ENCODE peak calls at places on chromosomes 13 and 19, in four cellular contexts. V is mesenteric fat pad; X is HT1080; Q is CD4-positive, alpha-beta memory T cell. M is an unnamed sample.

GRCh38 chr13:103315701-103316100 is 249.5 kb upstream of the SLC10A2 start:
- DNase-seq in V (no peak), X (no peak), Q (no peak), M (no peak)

GRCh38 chr19:48530044-48530720 is 18.5 kb upstream of the LMTK3 start:
- DNase-seq in V (no peak), X (no peak), Q (no peak), M (no peak)

GRCh38 chr13:89812856-89813255 is 1534.6 kb upstream of the MIR17HG start:
- DNase-seq in V (no peak), X (peak; percentile 3), Q (no peak), M (no peak)

GRCh38 chr19:47411101-47411500 is 8.2 kb downstream of the MEIS3 start:
- DNase-seq in V (no peak), X (no peak), Q (no peak), M (no peak)

GRCh38 chr13:113077566-113077952 is 28.0 kb upstream of the F7 start:
- DNase-seq in V (no peak), X (no peak), Q (no peak), M (no peak)

GRCh38 chr19:12856684-12857083 is 18.4 kb downstream of the MAST1 start:
- DNase-seq in V (no peak), X (no peak), Q (no peak), M (no peak)

GRCh38 chr19:1084024-1084868 is 10.9 kb downstream of the POLR2E start:
- DNase-seq in V (no peak), X (no peak), Q (peak; percentile 10), M (no peak)

GRCh38 chr13:53110181-53110580 is 81.6 kb downstream of the OLFM4 start:
- DNase-seq in V (no peak), X (no peak), Q (no peak), M (no peak)

GRCh38 chr19:55581828-55582223 is 1.2 kb upstream of the ZNF579 start:
- DNase-seq in V (no peak), X (no peak), Q (no peak), M (no peak)